ENCODE peak calls at places on chromosome 17, in five cellular contexts. N is right atrium auricular region; T is effector CD4-positive, alpha-beta T cell; W is HT-29; H is NCI-H748 treated with DMSO at 0.1 percent for 48 hours. M is an unnamed sample.

GRCh38 chr17:17084317-17084835 is 42.1 kb downstream of the MPRIP start:
- DNase-seq in W (no peak), N (no peak), T (no peak), H (no peak), M (no peak)

GRCh38 chr17:50883850-50884291 is 17.7 kb upstream of the TOB1 start:
- DNase-seq in H (no peak), N (no peak), W (peak; percentile 75), T (no peak), M (no peak)

GRCh38 chr17:75632863-75633483 is at the start of gene SMIM5:
- DNase-seq in H (peak; percentile 13), W (peak; percentile 91), N (peak; percentile 90), T (peak; percentile 74), M (peak; percentile 80)

GRCh38 chr17:68514809-68515208 is 2.6 kb downstream of the PRKAR1A start:
- DNase-seq in W (no peak), T (no peak), H (no peak), N (no peak), M (peak; percentile 100)

GRCh38 chr17:6548578-6549330 is 7.6 kb downstream of the PITPNM3 start:
- DNase-seq in N (no peak), T (no peak), W (no peak), H (no peak), M (no peak)

GRCh38 chr17:67751101-67752074 is 33.7 kb downstream of the NOL11 start:
- DNase-seq in T (no peak), W (no peak), H (no peak), N (no peak), M (no peak)

GRCh38 chr17:44222112-44222869 is 2.8 kb upstream of the UBTF start:
- DNase-seq in T (peak; percentile 27), H (peak; percentile 89), N (peak; percentile 89), W (peak; percentile 54), M (peak; percentile 55)

GRCh38 chr17:78459696-78460095 is 81.2 kb downstream of the PGS1 start:
- DNase-seq in N (no peak), H (no peak), T (no peak), W (no peak), M (no peak)

GRCh38 chr17:65547253-65547670 is 14.2 kb downstream of the AXIN2 start:
- DNase-seq in W (peak; percentile 90), T (no peak), N (no peak), H (no peak), M (no peak)

GRCh38 chr17:58365980-58366595 is 14.1 kb upstream of the SUPT4H1 start:
- DNase-seq in T (no peak), H (no peak), W (no peak), N (no peak), M (no peak)

GRCh38 chr17:16398270-16399267 is 16.8 kb upstream of the TRPV2 start:
- DNase-seq in N (no peak), W (no peak), H (no peak), T (no peak), M (no peak)

GRCh38 chr17:21008992-21009671 is 33.7 kb downstream of the USP22 start:
- DNase-seq in N (no peak), W (no peak), T (no peak), H (no peak), M (no peak)

GRCh38 chr17:1197379-1197778 is 17.6 kb upstream of the ABR start:
- DNase-seq in W (no peak), H (no peak), T (no peak), N (no peak), M (peak; percentile 93)

GRCh38 chr17:74078363-74078762 is 125.1 kb upstream of the RPL38 start:
- DNase-seq in W (no peak), T (no peak), N (no peak), H (no peak), M (no peak)

GRCh38 chr17:332558-333322 is 19.9 kb downstream of the RPH3AL start:
- DNase-seq in N (peak; percentile 77), W (no peak), T (no peak), H (no peak), M (no peak)

GRCh38 chr17:17512866-17513265 is 16.7 kb upstream of the RASD1 start:
- DNase-seq in N (no peak), W (no peak), T (no peak), H (no peak), M (no peak)

GRCh38 chr17:65183736-65184135 is 46.6 kb downstream of the RGS9 start:
- DNase-seq in T (no peak), W (no peak), N (no peak), H (no peak), M (no peak)

GRCh38 chr17:69853533-69854262 is 221.3 kb upstream of the KCNJ16 start:
- DNase-seq in N (no peak), W (no peak), H (no peak), T (no peak), M (no peak)

GRCh38 chr17:42169351-42169750 is 11.6 kb downstream of the KCNH4 start:
- DNase-seq in W (no peak), T (no peak), H (no peak), N (no peak), M (no peak)

GRCh38 chr17:12118617-12119016 is 97.9 kb downstream of the MAP2K4 start:
- DNase-seq in N (no peak), W (no peak), H (no peak), T (no peak), M (no peak)

GRCh38 chr17:80649672-80650338 is 105.2 kb downstream of the RPTOR start:
- DNase-seq in W (peak; percentile 79), T (peak; percentile 37), H (no peak), N (peak; percentile 89), M (peak; percentile 98)

GRCh38 chr17:51046527-51047384 is 73.9 kb downstream of the SPAG9 start:
- DNase-seq in T (no peak), H (peak; percentile 97), N (peak; percentile 79), W (no peak), M (peak; percentile 93)

GRCh38 chr17:80233202-80233601 is 13.0 kb downstream of the SLC26A11 start:
- DNase-seq in T (no peak), W (no peak), N (no peak), H (no peak), M (no peak)

GRCh38 chr17:72358465-72358864 is 237.6 kb downstream of the SOX9 start:
- DNase-seq in H (no peak), W (no peak), T (no peak), N (no peak), M (no peak)

GRCh38 chr17:82848022-82848592 is 8.3 kb upstream of the ZNF750 start:
- DNase-seq in N (no peak), H (no peak), T (no peak), W (peak; percentile 73), M (no peak)

GRCh38 chr17:32103476-32104113 is 38.7 kb upstream of the RHOT1 start:
- DNase-seq in W (no peak), T (no peak), H (no peak), N (no peak), M (peak; percentile 40)

GRCh38 chr17:74833501-74834361 is 26.0 kb downstream of the GRIN2C start:
- DNase-seq in W (no peak), N (no peak), H (no peak), T (no peak), M (no peak)

GRCh38 chr17:29131814-29132682 is 48.1 kb downstream of the MYO18A start:
- DNase-seq in N (peak; percentile 79), H (no peak), W (no peak), T (no peak), M (no peak)

GRCh38 chr17:45263477-45263860 is 1.6 kb upstream of the SPATA32 start:
- DNase-seq in H (no peak), W (no peak), N (no peak), T (no peak), M (no peak)

GRCh38 chr17:1588781-1589585 is 26.4 kb upstream of the PITPNA start:
- DNase-seq in W (no peak), H (no peak), T (no peak), N (no peak), M (no peak)

GRCh38 chr17:56754523-56755208 is 79.1 kb downstream of the C17orf67 start:
- DNase-seq in N (no peak), T (no peak), W (no peak), H (no peak), M (peak; percentile 52)

GRCh38 chr17:68906638-68907037 is 48.6 kb downstream of the ABCA8 start:
- DNase-seq in H (no peak), T (no peak), W (peak; percentile 21), N (no peak), M (peak; percentile 73)

GRCh38 chr17:6420173-6420641 is 14.7 kb downstream of the AIPL1 start:
- DNase-seq in N (no peak), W (no peak), H (no peak), T (no peak), M (peak; percentile 58)

GRCh38 chr17:62562656-62563055 is 64.8 kb upstream of the MRC2 start:
- DNase-seq in N (no peak), W (peak; percentile 11), H (no peak), T (no peak), M (no peak)

GRCh38 chr17:65446043-65446442 is 115.4 kb downstream of the AXIN2 start:
- DNase-seq in N (no peak), H (no peak), T (no peak), W (no peak), M (no peak)

GRCh38 chr17:77144227-77144626 is 3.5 kb downstream of the SEC14L1 start:
- DNase-seq in N (no peak), H (no peak), W (no peak), T (no peak), M (no peak)

GRCh38 chr17:43814714-43815113 is 18.2 kb downstream of the MPP3 start:
- DNase-seq in H (no peak), W (no peak), T (no peak), N (no peak), M (no peak)

GRCh38 chr17:65231662-65232335 is 94.6 kb downstream of the RGS9 start:
- DNase-seq in W (peak; percentile 85), N (no peak), H (peak; percentile 34), T (no peak), M (peak; percentile 93)

M was measured in SK-MEL-5.